ENCODE peak calls at places on chromosomes 16 and 17, in six cellular contexts. L is uterus, T is psoas muscle, O is H9, S is fibroblast of lung, D is lung. X is an unnamed sample.
A peak's percentile ranks its signal among the peaks of the same experiment; 100 is the strongest.

GRCh38 chr16:27943766-27944165 is 119.7 kb downstream of the GSG1L start:
- DNase-seq in D (no peak), S (no peak), L (no peak), O (no peak), T (no peak), X (no peak)

GRCh38 chr17:69088643-69089200 is 28.0 kb upstream of the ABCA9 start:
- DNase-seq in D (no peak), T (no peak), L (no peak), O (no peak), S (no peak), X (no peak)

GRCh38 chr17:61314368-61315078 is 85.1 kb upstream of the TBX2 start:
- DNase-seq in L (peak; percentile 72), T (peak; percentile 64), O (no peak), D (peak; percentile 49), S (peak; percentile 90), X (peak; percentile 46)

GRCh38 chr16:56603589-56603988 is 4.8 kb upstream of the MT2A start:
- DNase-seq in S (peak; percentile 47), L (no peak), O (peak; percentile 74), T (peak; percentile 78), D (no peak), X (peak; percentile 21)

GRCh38 chr17:1577186-1577585 is 14.6 kb upstream of the PITPNA start:
- DNase-seq in D (peak; percentile 95), O (peak; percentile 83), T (peak; percentile 95), L (peak; percentile 84), S (peak; percentile 94), X (peak; percentile 49)

GRCh38 chr17:42608692-42609181 is 437 bp downstream of the RETREG3 start:
- DNase-seq in S (no peak), L (no peak), D (peak; percentile 32), T (peak; percentile 57), O (no peak), X (no peak)

GRCh38 chr16:50616883-50617629 is 64.1 kb downstream of the SNX20 start:
- DNase-seq in T (no peak), S (peak; percentile 17), L (no peak), D (no peak), O (no peak), X (no peak)

GRCh38 chr17:8072339-8072726 is 15.2 kb downstream of the ALOX12B start:
- DNase-seq in T (no peak), D (no peak), O (no peak), L (no peak), S (no peak), X (no peak)

GRCh38 chr16:86874141-86874540 is 295.8 kb downstream of the FOXL1 start:
- DNase-seq in S (no peak), T (no peak), O (peak; percentile 74), L (no peak), D (no peak), X (no peak)

GRCh38 chr16:78962457-78962929 is 638.0 kb downstream of the MAF start:
- DNase-seq in D (no peak), L (no peak), O (no peak), T (no peak), S (no peak), X (no peak)

GRCh38 chr17:81702934-81703746 is at the start of gene MRPL12:
- DNase-seq in O (peak; percentile 95), S (peak; percentile 92), D (peak; percentile 94), L (peak; percentile 92), T (peak; percentile 97), X (peak; percentile 60)

GRCh38 chr17:52233176-52233575 is 74.7 kb upstream of the CA10 start:
- DNase-seq in O (no peak), L (no peak), T (no peak), D (no peak), S (no peak), X (peak; percentile 90)

GRCh38 chr17:57724038-57724728 is 20.9 kb downstream of the CCDC182 start:
- DNase-seq in O (no peak), T (no peak), D (no peak), L (no peak), S (no peak), X (no peak)

GRCh38 chr16:66152841-66153525 is 213.5 kb upstream of the CDH5 start:
- DNase-seq in D (no peak), O (no peak), T (no peak), L (no peak), S (peak; percentile 80), X (no peak)

GRCh38 chr17:41522301-41523224 is 3.9 kb upstream of the KRT15 start:
- DNase-seq in O (no peak), L (no peak), D (no peak), T (no peak), S (no peak), X (peak; percentile 62)

GRCh38 chr17:39997543-39997942 is 16.9 kb downstream of the PSMD3 start:
- DNase-seq in L (no peak), O (no peak), D (no peak), S (no peak), T (no peak), X (no peak)

GRCh38 chr17:79843475-79843916 is 4.3 kb upstream of the CBX4 start:
- DNase-seq in O (no peak), T (no peak), D (no peak), S (no peak), L (no peak), X (no peak)

GRCh38 chr17:82110298-82110697 is 12.3 kb upstream of the FASN start:
- DNase-seq in O (no peak), T (no peak), D (no peak), S (no peak), L (no peak), X (peak; percentile 46)

GRCh38 chr17:64160378-64160777 is 30.4 kb upstream of the ERN1 start:
- DNase-seq in D (no peak), S (no peak), L (no peak), T (no peak), O (no peak), X (no peak)

GRCh38 chr17:36736201-36737156 is 135.1 kb downstream of the MRM1 start:
- DNase-seq in D (no peak), T (no peak), S (no peak), L (no peak), O (peak; percentile 32), X (no peak)

GRCh38 chr17:46080118-46081017 is 81.3 kb downstream of the STH start:
- DNase-seq in S (no peak), D (no peak), L (no peak), O (no peak), T (no peak), X (no peak)

GRCh38 chr16:88469615-88470395 is 16.7 kb downstream of the ZFPM1 start:
- DNase-seq in L (no peak), O (no peak), S (no peak), T (no peak), D (no peak), X (no peak)

DNA sequence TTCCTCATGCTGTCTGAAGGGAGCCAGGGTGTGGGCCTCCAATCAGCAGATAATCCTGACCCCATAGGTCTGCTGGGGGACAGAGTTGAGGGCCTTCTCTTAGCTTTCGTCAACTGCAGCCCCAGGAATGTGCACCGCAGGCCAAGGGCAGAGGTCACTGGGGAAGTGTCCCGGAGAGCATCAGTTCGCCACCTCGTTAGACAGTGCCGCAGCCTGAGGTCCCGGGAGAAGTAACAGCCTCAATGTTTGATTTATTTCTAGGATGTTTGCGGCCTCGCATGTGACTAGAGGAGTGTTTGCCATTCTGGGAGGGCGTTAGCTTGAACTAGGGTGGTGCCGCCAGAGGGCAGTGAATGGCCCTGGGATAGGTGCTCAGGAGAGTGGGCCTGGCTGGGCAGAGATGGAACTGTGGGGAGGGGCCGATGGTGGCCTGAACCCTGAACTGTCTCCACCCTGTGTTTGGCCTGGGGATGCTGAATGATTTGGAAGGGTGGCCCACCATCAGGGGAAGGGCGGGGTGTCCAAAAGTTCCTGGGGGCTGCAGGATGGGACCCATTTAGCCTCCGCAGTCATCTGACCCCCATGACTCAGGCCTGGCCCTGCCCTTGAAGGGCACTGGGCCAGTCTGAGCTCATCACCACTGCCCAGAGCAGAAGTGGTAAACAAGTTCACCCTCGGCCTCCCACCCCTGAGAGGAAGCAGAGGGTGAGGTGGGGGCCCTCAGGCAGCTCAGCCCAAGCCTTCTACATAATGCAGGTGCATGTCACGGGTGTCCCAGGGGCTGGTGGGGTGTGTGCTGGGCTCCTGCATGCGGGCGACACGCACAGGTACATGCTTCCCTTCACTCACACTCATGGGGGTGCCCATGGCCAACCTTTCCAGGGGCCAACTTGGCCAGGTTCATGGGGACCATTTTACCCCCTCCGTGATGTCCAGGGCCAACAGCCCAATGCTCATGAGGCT is 12.4 kb upstream of the TAC4 start:
- DNase-seq in O (peak; percentile 78), S (no peak), D (no peak), T (no peak), L (no peak), X (no peak)
- TF ChIP-seq CTCF in O (peak; percentile 52), S (no peak), D (no peak), T (no peak), L (no peak), X (peak; percentile 11)

DNA sequence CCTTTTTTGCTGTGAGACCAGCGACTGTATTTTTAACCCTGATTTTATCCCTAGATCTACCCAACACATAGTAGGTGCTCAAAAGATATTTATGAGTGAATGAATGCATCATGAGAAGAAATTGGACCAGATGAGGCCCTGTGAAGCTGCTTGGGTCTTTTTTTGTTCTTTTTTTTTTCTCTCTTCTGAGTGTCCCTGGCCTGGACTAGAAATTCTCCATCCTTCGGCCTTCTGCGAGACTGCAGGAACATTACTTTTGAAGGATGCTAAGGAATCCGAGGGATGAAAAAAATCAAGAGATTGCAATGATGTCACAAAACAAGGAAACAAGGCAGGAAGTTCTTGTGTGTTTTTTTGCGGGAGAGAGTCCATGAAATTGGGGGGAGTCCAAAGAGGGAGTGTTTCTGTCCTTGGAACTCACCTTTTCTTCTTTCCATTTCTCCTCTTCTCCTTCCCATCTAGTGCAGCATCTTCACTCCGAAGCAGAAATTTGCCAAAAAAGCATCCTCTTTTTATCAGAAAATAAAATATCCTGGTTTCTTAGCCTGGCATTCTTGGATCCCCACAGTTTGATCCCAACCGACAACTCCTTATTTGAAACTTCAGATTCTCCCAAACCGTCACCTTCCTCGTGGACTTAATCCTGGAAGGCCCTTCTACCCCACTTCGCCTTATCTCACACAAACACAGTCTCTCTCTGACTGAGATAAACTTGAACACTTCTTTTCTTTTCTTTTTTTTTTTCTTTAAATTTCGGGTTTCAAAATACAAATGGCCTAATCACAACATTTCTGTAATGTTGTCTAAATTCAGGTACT is 724 bp upstream of the RUSF1 start:
- DNase-seq in S (peak; percentile 57), O (no peak), L (no peak), D (no peak), T (no peak), X (no peak)
- H3K4me1 ChIP-seq in S (no peaks in the 10 kb centered on the region), O (peaks cover 3% of the 10 kb centered on the region), L (peaks cover 9% of the 10 kb centered on the region), D (peaks cover 13% of the 10 kb centered on the region), T (peaks cover 21% of the 10 kb centered on the region), X (peaks cover 11% of the 10 kb centered on the region)

DNA sequence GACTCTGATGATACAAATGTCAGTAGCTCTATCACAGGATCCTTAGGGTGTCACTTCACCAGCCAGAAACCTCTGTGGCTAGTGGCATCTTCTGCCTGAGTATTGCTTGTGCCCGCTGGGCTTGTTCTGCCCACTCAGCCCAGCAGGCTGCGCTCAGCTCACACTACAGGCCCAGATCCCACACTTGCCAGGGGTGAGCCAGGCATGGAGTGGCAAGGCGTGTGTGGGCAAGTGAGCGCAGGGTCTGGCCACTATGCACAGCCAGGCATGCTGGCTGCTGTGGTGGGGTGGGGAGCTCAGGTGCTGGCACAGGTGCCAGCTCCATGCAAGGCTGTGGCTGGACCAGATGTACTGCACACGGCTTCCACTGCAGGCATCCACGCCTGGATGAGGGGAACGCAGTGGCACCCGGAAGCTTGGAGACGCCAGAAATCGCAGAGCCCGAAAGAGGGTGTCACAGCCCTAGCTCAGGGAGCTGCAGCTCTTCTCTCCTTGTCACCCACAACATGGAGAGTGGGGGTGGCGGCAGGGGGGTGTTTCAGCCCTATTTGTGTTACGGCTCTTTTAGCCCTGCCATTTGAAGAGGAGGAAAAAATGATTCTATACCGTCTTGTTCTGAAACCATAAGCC is 10.2 kb downstream of the CFAP97D1 start:
- DNase-seq in T (no peak), L (no peak), S (no peak), D (no peak), O (peak; percentile 65), X (no peak)
- TF ChIP-seq CTCF in T (no peak), L (no peak), S (peak; percentile 14), D (no peak), O (peak; percentile 56), X (peak; percentile 64)

GRCh38 chr16:85584192-85584757 is 28.8 kb upstream of the GSE1 start:
- DNase-seq in D (no peak), O (no peak), T (no peak), S (no peak), L (no peak), X (no peak)
- H3K4me1 ChIP-seq in D (no peaks in the 10 kb centered on the region), O (peaks cover 20% of the 10 kb centered on the region), T (peaks cover 15% of the 10 kb centered on the region), S (peaks cover 16% of the 10 kb centered on the region), L (no peaks in the 10 kb centered on the region), X (no peaks in the 10 kb centered on the region)